ENCODE peak calls at places on chromosomes 13 and 19, in ten cellular contexts. G is kidney, V is thoracic aorta, C is body of pancreas, A is upper lobe of left lung, R is neural progenitor cell, L is heart right ventricle, B is suprapubic skin, X is upper lobe of right lung, J is mammary epithelial cell. I is an unnamed sample.
A peak's percentile ranks its signal among the peaks of the same experiment; 100 is the strongest.

GRCh38 chr13:46165485-46166220 is 16.3 kb downstream of the LCP1 start:
- DNase-seq in V (no peak), X (no peak), B (no peak), A (no peak), R (no peak), L (no peak), C (no peak), J (peak; percentile 71), G (no peak), I (no peak)

GRCh38 chr19:35671818-35672217 is 5.5 kb downstream of the UPK1A start:
- DNase-seq in L (no peak), C (no peak), J (no peak), B (no peak), X (no peak), A (no peak), V (no peak), R (no peak), G (no peak), I (no peak)

GRCh38 chr13:102440259-102440936 is 38.5 kb upstream of the FGF14 start:
- DNase-seq in A (no peak), G (peak; percentile 84), B (no peak), L (no peak), V (no peak), C (peak; percentile 72), J (peak; percentile 72), R (no peak), X (peak; percentile 69), I (no peak)

GRCh38 chr19:15107056-15108010 is at the start of gene SYDE1:
- DNase-seq in X (no peak), V (no peak), A (peak; percentile 82), J (peak; percentile 35), R (peak; percentile 89), B (no peak), G (peak; percentile 89), C (peak; percentile 41), L (peak; percentile 68), I (peak; percentile 65)

GRCh38 chr19:7869453-7869909 is 4.7 kb downstream of the PRR36 start:
- DNase-seq in V (no peak), X (peak; percentile 87), L (peak; percentile 66), B (peak; percentile 85), R (peak; percentile 72), A (peak; percentile 93), C (peak; percentile 76), G (peak; percentile 91), J (peak; percentile 67), I (peak; percentile 89)

GRCh38 chr13:28859069-28859468 is 38.9 kb downstream of the MTUS2 start:
- DNase-seq in C (no peak), A (no peak), X (no peak), R (no peak), L (no peak), B (no peak), G (no peak), J (no peak), V (no peak), I (no peak)

GRCh38 chr19:28920269-28921066 is 292.5 kb downstream of the UQCRFS1 start:
- DNase-seq in G (no peak), L (no peak), B (no peak), C (no peak), A (peak; percentile 49), V (no peak), R (peak; percentile 53), J (no peak), X (no peak), I (no peak)

GRCh38 chr13:102394158-102395053 is 7.4 kb downstream of the FGF14 start:
- DNase-seq in B (peak; percentile 96), G (peak; percentile 98), X (peak; percentile 96), R (peak; percentile 98), J (peak; percentile 48), V (peak; percentile 66), L (peak; percentile 95), C (peak; percentile 97), A (peak; percentile 96), I (peak; percentile 97)

GRCh38 chr19:51784109-51784785 is 10.7 kb upstream of the FPR3 start:
- DNase-seq in R (no peak), G (no peak), L (no peak), A (no peak), C (no peak), X (no peak), B (no peak), V (no peak), J (peak; percentile 24), I (no peak)

GRCh38 chr13:44117351-44117750 is 237.6 kb downstream of the LACC1 start:
- DNase-seq in A (no peak), C (no peak), V (no peak), G (no peak), X (no peak), R (no peak), J (no peak), L (no peak), B (no peak), I (no peak)

DNA sequence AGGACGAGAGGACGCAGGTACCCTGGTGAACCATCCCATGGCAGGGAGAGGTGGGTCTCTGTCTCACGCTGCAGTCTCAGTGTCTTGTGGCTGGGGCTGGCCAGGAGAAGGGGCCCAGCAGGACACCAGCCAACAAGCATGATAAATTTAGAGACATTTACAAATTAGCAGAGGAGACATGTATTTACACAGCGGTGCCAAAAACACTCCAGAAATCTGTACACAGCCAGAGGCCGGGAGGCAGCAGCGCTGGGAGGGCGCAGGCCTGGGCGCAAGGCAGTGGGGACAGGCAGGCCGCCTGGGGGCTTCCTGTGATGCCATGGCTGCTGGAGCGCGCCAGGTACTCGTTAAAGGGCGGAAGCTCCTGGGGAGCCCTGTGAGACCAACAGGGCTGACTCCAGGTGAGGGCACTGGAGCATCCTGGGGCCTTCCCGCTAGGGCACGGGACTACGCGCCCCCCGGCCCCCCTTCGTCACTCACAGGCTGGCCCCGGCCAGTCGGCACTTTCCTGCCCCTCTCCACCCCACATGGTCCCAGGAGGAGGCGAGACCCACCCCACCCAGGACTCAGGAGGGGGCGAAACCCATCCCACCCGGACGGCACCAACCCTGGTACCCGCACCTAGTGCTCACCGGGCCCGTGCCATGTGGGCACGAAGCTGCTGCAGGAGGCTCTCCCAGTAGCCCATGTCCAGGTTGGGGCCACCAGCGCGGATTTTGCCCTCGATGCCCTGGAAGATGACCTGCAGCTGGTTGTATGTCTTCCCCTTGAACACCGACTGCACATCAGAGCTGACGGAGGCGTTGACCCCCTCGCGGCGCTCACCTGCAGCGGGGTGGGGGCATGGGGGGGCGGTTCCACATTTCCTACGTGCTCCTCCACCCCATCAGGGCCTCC is 7.3 kb upstream of the TBXA2R start:
- DNase-seq in X (no peak), J (no peak), L (peak; percentile 9), B (no peak), R (no peak), G (peak; percentile 69), C (no peak), V (no peak), A (peak; percentile 72), I (peak; percentile 36)
- H3K36me3 ChIP-seq in X (peaks cover 30% of the 10 kb centered on the region), J (peaks cover 2% of the 10 kb centered on the region), L (peaks cover 42% of the 10 kb centered on the region), B (peaks cover 75% of the 10 kb centered on the region), R (no peaks in the 10 kb centered on the region), G (peaks cover 2% of the 10 kb centered on the region), C (peaks cover 5% of the 10 kb centered on the region), V (peaks cover 15% of the 10 kb centered on the region), A (peaks cover 42% of the 10 kb centered on the region), I (no peaks in the 10 kb centered on the region)

GRCh38 chr13:109771926-109772325 is 14.5 kb downstream of the IRS2 start:
- DNase-seq in C (no peak), G (no peak), X (no peak), J (no peak), V (no peak), A (peak; percentile 42), L (no peak), B (no peak), R (no peak), I (no peak)
- H3K36me3 ChIP-seq in C (no peaks in the 10 kb centered on the region), G (peaks cover 6% of the 10 kb centered on the region), X (peaks cover 41% of the 10 kb centered on the region), J (peaks cover 22% of the 10 kb centered on the region), V (peaks cover 24% of the 10 kb centered on the region), A (peaks cover 23% of the 10 kb centered on the region), L (peaks cover 12% of the 10 kb centered on the region), B (peaks cover 17% of the 10 kb centered on the region), R (peaks cover 1% of the 10 kb centered on the region), I (no peaks in the 10 kb centered on the region)

GRCh38 chr19:42290523-42291436 is 11.2 kb upstream of the PRR19 start:
- DNase-seq in C (no peak), A (peak; percentile 83), B (peak; percentile 66), V (no peak), R (peak; percentile 43), G (peak; percentile 77), L (no peak), J (no peak), X (no peak), I (no peak)

GRCh38 chr19:42289556-42290041 is 12.3 kb upstream of the PRR19 start:
- DNase-seq in L (no peak), B (no peak), J (no peak), X (no peak), R (no peak), A (no peak), G (peak; percentile 65), C (no peak), V (no peak), I (no peak)

GRCh38 chr19:42288881-42289555 is 12.9 kb upstream of the PRR19 start:
- DNase-seq in V (no peak), C (no peak), B (no peak), R (no peak), L (no peak), X (no peak), J (no peak), A (peak; percentile 77), G (peak; percentile 79), I (no peak)

GRCh38 chr19:42291437-42291815 is 10.5 kb upstream of the PRR19 start:
- DNase-seq in C (no peak), J (no peak), X (no peak), B (no peak), L (no peak), G (no peak), R (no peak), A (peak; percentile 82), V (no peak), I (no peak)

DNA sequence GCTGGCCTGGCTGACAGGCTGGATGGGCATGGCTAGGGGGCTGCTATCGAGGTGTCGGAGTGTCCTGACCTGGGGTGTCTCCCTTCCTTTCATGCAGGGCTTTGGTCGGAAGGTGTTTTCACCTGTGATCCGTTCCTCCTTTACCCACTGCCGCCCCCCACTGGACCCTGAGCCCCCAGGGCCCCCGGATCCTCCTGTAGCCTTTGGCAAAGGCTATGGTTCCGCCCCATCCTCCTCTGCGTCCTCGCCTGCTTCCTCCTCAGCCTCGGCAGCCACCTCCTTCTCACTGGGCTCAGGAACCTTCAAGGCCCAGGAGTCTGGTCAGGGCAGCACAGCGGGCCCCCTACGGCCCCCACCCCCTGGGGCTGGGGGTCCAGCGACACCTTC is 11.8 kb upstream of the PRR19 start:
- DNase-seq in X (no peak), C (no peak), J (no peak), G (peak; percentile 70), A (peak; percentile 57), L (no peak), V (no peak), B (no peak), R (no peak), I (no peak)
- H3K36me3 ChIP-seq in X (peaks cover 81% of the 10 kb centered on the region), C (peaks cover 17% of the 10 kb centered on the region), J (peaks cover 24% of the 10 kb centered on the region), G (peaks cover 34% of the 10 kb centered on the region), A (peaks cover 85% of the 10 kb centered on the region), L (peaks cover 82% of the 10 kb centered on the region), V (peaks cover 74% of the 10 kb centered on the region), B (peaks cover 86% of the 10 kb centered on the region), R (no peaks in the 10 kb centered on the region), I (no peaks in the 10 kb centered on the region)

DNA sequence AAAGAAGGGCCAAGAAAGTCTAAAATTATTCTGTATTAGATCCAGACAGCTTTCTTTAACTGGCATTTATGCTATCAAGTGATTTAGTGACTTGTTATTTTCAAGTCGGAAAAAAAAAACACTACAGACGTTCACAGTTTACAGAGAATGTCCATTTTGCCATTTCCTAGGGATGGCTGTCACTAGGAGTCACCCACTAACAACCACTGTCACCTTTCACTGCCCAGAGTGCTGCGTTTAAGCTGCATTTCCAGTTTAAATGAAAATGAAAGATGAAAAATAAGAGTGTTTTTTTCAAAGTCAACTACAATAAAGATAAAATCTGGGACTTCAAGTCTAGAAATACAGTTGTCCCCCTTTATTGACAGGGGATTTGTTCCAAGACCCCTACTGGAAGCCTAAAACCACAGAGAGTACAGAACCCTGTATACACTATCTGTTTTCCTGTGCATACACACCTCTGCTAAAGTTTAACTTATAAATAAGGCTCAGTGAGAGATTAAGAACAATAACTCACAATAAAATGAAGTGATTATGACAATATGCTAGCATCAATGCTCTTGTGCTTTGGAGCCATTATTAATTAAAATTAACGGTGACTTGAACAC is 112.5 kb downstream of the SACS start:
- DNase-seq in X (no peak), L (no peak), B (no peak), J (no peak), G (no peak), A (no peak), C (no peak), V (no peak), R (no peak), I (no peak)
- H3K36me3 ChIP-seq in X (no peaks in the 10 kb centered on the region), L (no peaks in the 10 kb centered on the region), B (no peaks in the 10 kb centered on the region), J (no peaks in the 10 kb centered on the region), G (no peaks in the 10 kb centered on the region), A (no peaks in the 10 kb centered on the region), C (no peaks in the 10 kb centered on the region), V (no peaks in the 10 kb centered on the region), R (no peaks in the 10 kb centered on the region), I (no peaks in the 10 kb centered on the region)

I was measured in ovary.